ENCODE peak calls at places on chromosomes 16 and 17, in four cellular contexts. N, C, P and Z are unnamed samples.

GRCh38 chr17:78401891-78402290 is 23.4 kb downstream of the PGS1 start:
- DNase-seq in N (no peak), C (no peak), P (no peak), Z (no peak)

GRCh38 chr16:66717112-66717675 is 20.7 kb upstream of the CMTM4 start:
- DNase-seq in N (no peak), C (peak; percentile 58), P (peak; percentile 92), Z (no peak)

GRCh38 chr17:76597156-76598003 is 11.7 kb upstream of the ST6GALNAC2 start:
- DNase-seq in N (no peak), C (no peak), P (no peak), Z (no peak)

GRCh38 chr16:11562941-11563340 is 23.8 kb downstream of the LITAF start:
- DNase-seq in N (no peak), C (no peak), P (no peak), Z (no peak)

GRCh38 chr17:78226752-78227454 is 4.5 kb upstream of the TMEM235 start:
- DNase-seq in N (no peak), C (no peak), P (no peak), Z (no peak)

GRCh38 chr16:11396241-11397048 is 51.2 kb downstream of the RMI2 start:
- DNase-seq in N (peak; percentile 63), C (peak; percentile 91), P (peak; percentile 63), Z (peak; percentile 83)

GRCh38 chr16:19284207-19284606 is 1.3 kb upstream of the CLEC19A start:
- DNase-seq in N (no peak), C (no peak), P (peak; percentile 4), Z (no peak)

GRCh38 chr17:63772801-63773271 is 561 bp downstream of the CCDC47 start:
- DNase-seq in N (no peak), C (no peak), P (peak; percentile 34), Z (no peak)

GRCh38 chr16:68332411-68333121 is 21.7 kb downstream of the PRMT7 start:
- DNase-seq in N (no peak), C (peak; percentile 54), P (peak; percentile 55), Z (no peak)

GRCh38 chr16:59045496-59045895 is 311.4 kb upstream of the GOT2 start:
- DNase-seq in N (no peak), C (no peak), P (no peak), Z (no peak)

GRCh38 chr17:29241015-29241963 is 5.4 kb upstream of the CRYBA1 start:
- DNase-seq in N (no peak), C (no peak), P (peak; percentile 97), Z (no peak)

GRCh38 chr16:24152826-24153225 is 103.3 kb upstream of the CACNG3 start:
- DNase-seq in N (no peak), C (no peak), P (no peak), Z (no peak)

GRCh38 chr17:20988001-20988641 is 54.7 kb downstream of the USP22 start:
- DNase-seq in N (no peak), C (no peak), P (no peak), Z (no peak)

GRCh38 chr16:55703003-55704001 is 47.5 kb downstream of the SLC6A2 start:
- DNase-seq in N (no peak), C (peak; percentile 41), P (peak; percentile 67), Z (no peak)

GRCh38 chr17:9444687-9445086 is 130.9 kb downstream of the STX8 start:
- DNase-seq in N (no peak), C (no peak), P (peak; percentile 29), Z (no peak)

GRCh38 chr17:56592487-56593072 is 919 bp upstream of the NOG start:
- DNase-seq in N (peak; percentile 75), C (peak; percentile 86), P (peak; percentile 20), Z (peak; percentile 84)

GRCh38 chr17:28112199-28112995 is 69.9 kb downstream of the NLK start:
- DNase-seq in N (no peak), C (no peak), P (peak; percentile 30), Z (no peak)

GRCh38 chr16:73233423-73233762 is 185.5 kb upstream of the ZFHX3 start:
- DNase-seq in N (no peak), C (no peak), P (no peak), Z (no peak)

GRCh38 chr16:82658796-82659195 is 32.0 kb downstream of the CDH13 start:
- DNase-seq in N (no peak), C (no peak), P (no peak), Z (no peak)

GRCh38 chr17:27569257-27569722 is 61.7 kb upstream of the LGALS9 start:
- DNase-seq in N (no peak), C (peak; percentile 44), P (no peak), Z (no peak)

GRCh38 chr17:64159051-64159590 is 29.2 kb upstream of the ERN1 start:
- DNase-seq in N (no peak), C (no peak), P (no peak), Z (no peak)

GRCh38 chr16:4925791-4926190 is 11.2 kb downstream of the PPL start:
- DNase-seq in N (no peak), C (no peak), P (no peak), Z (no peak)

GRCh38 chr17:871731-872517 is 89.8 kb downstream of the MRM3 start:
- DNase-seq in N (no peak), C (no peak), P (no peak), Z (no peak)

GRCh38 chr17:64572682-64573154 is 65.9 kb downstream of the CEP95 start:
- DNase-seq in N (no peak), C (no peak), P (peak; percentile 45), Z (no peak)

GRCh38 chr17:81483085-81483861 is 29.3 kb downstream of the ACTG1 start:
- DNase-seq in N (peak; percentile 65), C (no peak), P (no peak), Z (no peak)

GRCh38 chr16:23524886-23525285 is 14.6 kb upstream of the GGA2 start:
- DNase-seq in N (no peak), C (no peak), P (no peak), Z (no peak)

GRCh38 chr17:37447641-37448040 is 41.0 kb downstream of the TADA2A start:
- DNase-seq in N (no peak), C (no peak), P (peak; percentile 55), Z (no peak)

GRCh38 chr16:69883744-69884143 is 67.4 kb upstream of the CLEC18A start:
- DNase-seq in N (no peak), C (no peak), P (no peak), Z (no peak)

GRCh38 chr17:17568772-17569195 is 22.7 kb downstream of the PEMT start:
- DNase-seq in N (peak; percentile 25), C (peak; percentile 89), P (peak; percentile 39), Z (peak; percentile 83)

GRCh38 chr17:1423456-1424135 is 23.6 kb upstream of the YWHAE start:
- DNase-seq in N (no peak), C (no peak), P (no peak), Z (no peak)

GRCh38 chr16:8375208-8375607 is 215.1 kb downstream of the TMEM114 start:
- DNase-seq in N (no peak), C (no peak), P (no peak), Z (no peak)

GRCh38 chr17:11608396-11608795 is 10.1 kb downstream of the DNAH9 start:
- DNase-seq in N (no peak), C (no peak), P (no peak), Z (no peak)

GRCh38 chr16:49924078-49924477 is 68.2 kb upstream of the ZNF423 start:
- DNase-seq in N (no peak), C (no peak), P (peak; percentile 15), Z (no peak)

GRCh38 chr17:50620848-50621247 is 13.8 kb upstream of the ABCC3 start:
- DNase-seq in N (no peak), C (peak; percentile 50), P (no peak), Z (no peak)
- TF ChIP-seq CTCF in N (no peak), C (no peak), P (peak; percentile 1), Z (peak; percentile 38)

GRCh38 chr17:67079481-67079880 is 35.1 kb downstream of the CACNG1 start:
- DNase-seq in N (no peak), C (no peak), P (no peak), Z (no peak)

GRCh38 chr17:67085406-67085805 is 41.1 kb downstream of the CACNG1 start:
- DNase-seq in N (no peak), C (no peak), P (no peak), Z (no peak)

GRCh38 chr17:67080804-67081203 is 36.5 kb downstream of the CACNG1 start:
- DNase-seq in N (no peak), C (no peak), P (no peak), Z (no peak)

GRCh38 chr17:67078292-67078691 is 33.9 kb downstream of the CACNG1 start:
- DNase-seq in N (no peak), C (no peak), P (no peak), Z (no peak)

GRCh38 chr17:67082110-67082509 is 37.8 kb downstream of the CACNG1 start:
- DNase-seq in N (no peak), C (no peak), P (no peak), Z (no peak)
- TF ChIP-seq CTCF in N (no peak), C (no peak), P (no peak), Z (no peak)

GRCh38 chr17:61174310-61174709 is 225.3 kb upstream of the TBX2 start:
- DNase-seq in N (no peak), C (no peak), P (no peak), Z (no peak)

GRCh38 chr17:61179316-61179715 is 220.3 kb upstream of the TBX2 start:
- DNase-seq in N (no peak), C (no peak), P (no peak), Z (no peak)

GRCh38 chr17:61178284-61178683 is 221.4 kb upstream of the TBX2 start:
- DNase-seq in N (no peak), C (no peak), P (no peak), Z (no peak)

GRCh38 chr17:61175298-61176142 is 224.1 kb upstream of the TBX2 start:
- DNase-seq in N (no peak), C (no peak), P (no peak), Z (no peak)

DNA sequence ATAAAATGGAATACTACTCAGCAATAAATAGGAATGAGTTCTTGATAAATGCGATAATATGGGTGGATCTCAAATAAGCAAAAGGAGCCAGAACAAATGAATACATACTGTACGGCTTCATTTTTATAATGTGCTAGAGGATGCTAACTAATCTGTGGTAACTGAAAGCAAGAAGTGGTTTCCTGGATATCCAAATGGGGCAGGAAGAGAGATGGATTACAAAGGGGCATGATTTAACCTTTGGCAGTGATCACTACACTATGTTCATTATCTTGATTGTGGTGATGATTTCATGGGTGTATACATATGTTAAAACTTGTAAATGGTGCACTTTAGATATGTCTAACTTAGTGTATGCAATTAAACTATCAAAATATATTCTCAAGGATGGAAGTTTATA is 222.3 kb upstream of the TBX2 start:
- DNase-seq in N (no peak), C (no peak), P (no peak), Z (no peak)
- TF ChIP-seq CTCF in N (no peak), C (no peak), P (no peak), Z (no peak)

DNA sequence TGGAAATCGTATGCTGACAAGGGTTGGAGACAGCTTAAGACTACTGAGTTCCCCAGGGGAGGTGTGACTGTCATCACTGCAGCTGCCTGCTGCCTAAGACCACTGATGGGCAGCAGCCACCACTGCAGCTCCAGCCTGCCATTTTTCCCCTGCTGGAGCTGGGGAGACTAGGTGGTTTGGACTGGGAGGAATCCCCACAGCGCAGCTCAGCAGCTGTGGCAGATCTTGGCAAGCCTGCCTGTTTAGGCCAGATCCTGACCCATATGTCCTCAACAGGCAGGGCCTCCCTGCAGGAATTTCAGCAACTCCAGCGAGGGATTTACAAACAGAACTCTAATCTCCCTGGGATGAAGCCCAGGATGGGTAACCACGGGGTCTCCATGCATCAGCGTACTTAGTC is 356.4 kb upstream of the TOM1L1 start:
- DNase-seq in N (no peak), C (peak; percentile 8), P (no peak), Z (no peak)
- TF ChIP-seq CTCF in N (no peak), C (no peak), P (no peak), Z (peak; percentile 27)